ENCODE peak calls at places on chromosomes 2 and 18, in nine cellular contexts. One of them, this sample, is unnamed. For H3K27me3, the result is how much of the 10 kb centered on the place peaks cover.

GRCh38 chr18:66473882-66474281 is 130.0 kb downstream of the CDH19 start:
- DNase-seq in spleen: no peak
- DNase-seq in GM23248: no peak
- DNase-seq in aorta: no peak
- DNase-seq in dorsolateral prefrontal cortex: no peak
- DNase-seq in left lung: no peak
- DNase-seq in fibroblast of lung: no peak
- DNase-seq in heart right ventricle: no peak
- DNase-seq in HepG2: peak
- DNase-seq in this sample: no peak

GRCh38 chr2:164992818-164993217 is 37.5 kb upstream of the SLC38A11 start:
- DNase-seq in spleen: no peak
- DNase-seq in GM23248: peak
- DNase-seq in aorta: peak
- DNase-seq in dorsolateral prefrontal cortex: no peak
- DNase-seq in left lung: no peak
- DNase-seq in fibroblast of lung: peak
- DNase-seq in heart right ventricle: no peak
- DNase-seq in HepG2: peak
- DNase-seq in this sample: peak

GRCh38 chr2:217875556-217876252 is 127.1 kb downstream of the TNS1 start:
- DNase-seq in spleen: no peak
- DNase-seq in GM23248: peak
- DNase-seq in aorta: peak
- DNase-seq in dorsolateral prefrontal cortex: no peak
- DNase-seq in left lung: no peak
- DNase-seq in fibroblast of lung: no peak
- DNase-seq in heart right ventricle: no peak
- DNase-seq in HepG2: no peak
- DNase-seq in this sample: no peak

GRCh38 chr2:39511219-39511785 is 74.2 kb upstream of the MAP4K3 start:
- DNase-seq in spleen: no peak
- DNase-seq in GM23248: no peak
- DNase-seq in aorta: no peak
- DNase-seq in dorsolateral prefrontal cortex: no peak
- DNase-seq in left lung: no peak
- DNase-seq in fibroblast of lung: no peak
- DNase-seq in heart right ventricle: no peak
- DNase-seq in HepG2: no peak
- DNase-seq in this sample: no peak

GRCh38 chr2:65265090-65266045 is 37.7 kb downstream of the ACTR2 start:
- DNase-seq in spleen: no peak
- DNase-seq in GM23248: peak
- DNase-seq in aorta: no peak
- DNase-seq in dorsolateral prefrontal cortex: no peak
- DNase-seq in left lung: no peak
- DNase-seq in fibroblast of lung: peak
- DNase-seq in heart right ventricle: no peak
- DNase-seq in HepG2: peak
- DNase-seq in this sample: peak

GRCh38 chr2:176503760-176504159 is 234.5 kb downstream of the MTX2 start:
- DNase-seq in spleen: no peak
- DNase-seq in GM23248: no peak
- DNase-seq in aorta: no peak
- DNase-seq in dorsolateral prefrontal cortex: no peak
- DNase-seq in left lung: no peak
- DNase-seq in fibroblast of lung: no peak
- DNase-seq in heart right ventricle: no peak
- DNase-seq in HepG2: no peak
- DNase-seq in this sample: no peak

GRCh38 chr2:33494155-33494779 is 17.8 kb downstream of the RASGRP3 start:
- DNase-seq in spleen: no peak
- DNase-seq in GM23248: peak
- DNase-seq in aorta: no peak
- DNase-seq in dorsolateral prefrontal cortex: no peak
- DNase-seq in left lung: no peak
- DNase-seq in fibroblast of lung: no peak
- DNase-seq in heart right ventricle: no peak
- DNase-seq in HepG2: no peak
- DNase-seq in this sample: no peak

GRCh38 chr2:75476778-75477177 is 84.0 kb downstream of the EVA1A start:
- DNase-seq in spleen: no peak
- DNase-seq in GM23248: peak
- DNase-seq in aorta: no peak
- DNase-seq in dorsolateral prefrontal cortex: no peak
- DNase-seq in left lung: no peak
- DNase-seq in fibroblast of lung: no peak
- DNase-seq in heart right ventricle: no peak
- DNase-seq in HepG2: no peak
- DNase-seq in this sample: no peak

GRCh38 chr2:170396799-170397459 is 219.0 kb downstream of the MYO3B start:
- DNase-seq in spleen: no peak
- DNase-seq in GM23248: peak
- DNase-seq in aorta: no peak
- DNase-seq in dorsolateral prefrontal cortex: no peak
- DNase-seq in left lung: no peak
- DNase-seq in fibroblast of lung: peak
- DNase-seq in heart right ventricle: no peak
- DNase-seq in HepG2: peak
- DNase-seq in this sample: peak

GRCh38 chr18:75779910-75780309 is 352.4 kb upstream of the SMIM21 start:
- DNase-seq in spleen: no peak
- DNase-seq in GM23248: no peak
- DNase-seq in aorta: no peak
- DNase-seq in dorsolateral prefrontal cortex: no peak
- DNase-seq in left lung: no peak
- DNase-seq in fibroblast of lung: no peak
- DNase-seq in heart right ventricle: no peak
- DNase-seq in HepG2: no peak
- DNase-seq in this sample: no peak

GRCh38 chr2:142130111-142131015 is 453 bp downstream of the LRP1B start:
- DNase-seq in spleen: peak
- DNase-seq in GM23248: peak
- DNase-seq in aorta: peak
- DNase-seq in dorsolateral prefrontal cortex: peak
- DNase-seq in left lung: peak
- DNase-seq in fibroblast of lung: peak
- DNase-seq in heart right ventricle: peak
- DNase-seq in HepG2: peak
- DNase-seq in this sample: peak

GRCh38 chr2:127064642-127065250 is 42.2 kb downstream of the BIN1 start:
- DNase-seq in spleen: peak
- DNase-seq in GM23248: peak
- DNase-seq in aorta: peak
- DNase-seq in dorsolateral prefrontal cortex: no peak
- DNase-seq in left lung: peak
- DNase-seq in fibroblast of lung: peak
- DNase-seq in heart right ventricle: peak
- DNase-seq in HepG2: peak
- DNase-seq in this sample: peak

GRCh38 chr2:234496442-234496834 is 443 bp downstream of the ARL4C start:
- DNase-seq in spleen: peak
- DNase-seq in GM23248: no peak
- DNase-seq in aorta: no peak
- DNase-seq in dorsolateral prefrontal cortex: no peak
- DNase-seq in left lung: no peak
- DNase-seq in fibroblast of lung: no peak
- DNase-seq in heart right ventricle: peak
- DNase-seq in HepG2: no peak
- DNase-seq in this sample: no peak

GRCh38 chr2:42196403-42197267 is 27.5 kb downstream of the EML4 start:
- DNase-seq in spleen: no peak
- DNase-seq in GM23248: peak
- DNase-seq in aorta: peak
- DNase-seq in dorsolateral prefrontal cortex: no peak
- DNase-seq in left lung: peak
- DNase-seq in fibroblast of lung: peak
- DNase-seq in heart right ventricle: no peak
- DNase-seq in HepG2: peak
- DNase-seq in this sample: peak

GRCh38 chr18:55119434-55119833 is 160.2 kb upstream of the CCDC68 start:
- DNase-seq in spleen: no peak
- DNase-seq in GM23248: no peak
- DNase-seq in aorta: no peak
- DNase-seq in dorsolateral prefrontal cortex: no peak
- DNase-seq in left lung: no peak
- DNase-seq in fibroblast of lung: no peak
- DNase-seq in heart right ventricle: no peak
- DNase-seq in HepG2: no peak
- DNase-seq in this sample: no peak

GRCh38 chr2:40098786-40099470 is 319.9 kb upstream of the THUMPD2 start:
- DNase-seq in spleen: no peak
- DNase-seq in GM23248: peak
- DNase-seq in aorta: no peak
- DNase-seq in dorsolateral prefrontal cortex: no peak
- DNase-seq in left lung: no peak
- DNase-seq in fibroblast of lung: peak
- DNase-seq in heart right ventricle: no peak
- DNase-seq in HepG2: no peak
- DNase-seq in this sample: no peak

GRCh38 chr2:166057363-166058169 is 70.3 kb downstream of the SCN1A start:
- DNase-seq in spleen: no peak
- DNase-seq in GM23248: peak
- DNase-seq in aorta: no peak
- DNase-seq in dorsolateral prefrontal cortex: no peak
- DNase-seq in left lung: no peak
- DNase-seq in fibroblast of lung: peak
- DNase-seq in heart right ventricle: no peak
- DNase-seq in HepG2: peak
- DNase-seq in this sample: no peak

GRCh38 chr2:226002438-226002837 is 602.9 kb downstream of the NYAP2 start:
- DNase-seq in spleen: no peak
- DNase-seq in GM23248: peak
- DNase-seq in aorta: peak
- DNase-seq in dorsolateral prefrontal cortex: no peak
- DNase-seq in left lung: no peak
- DNase-seq in fibroblast of lung: peak
- DNase-seq in heart right ventricle: no peak
- DNase-seq in HepG2: peak
- DNase-seq in this sample: no peak

GRCh38 chr2:232926448-232927040 is 56.5 kb downstream of the SNORC start:
- DNase-seq in spleen: no peak
- DNase-seq in GM23248: no peak
- DNase-seq in aorta: no peak
- DNase-seq in dorsolateral prefrontal cortex: no peak
- DNase-seq in left lung: no peak
- DNase-seq in fibroblast of lung: no peak
- DNase-seq in heart right ventricle: no peak
- DNase-seq in HepG2: no peak
- DNase-seq in this sample: no peak
- H3K27me3 ChIP-seq in spleen: half or more
- H3K27me3 ChIP-seq in GM23248: half or more
- H3K27me3 ChIP-seq in aorta: under half
- H3K27me3 ChIP-seq in dorsolateral prefrontal cortex: under half
- H3K27me3 ChIP-seq in left lung: under half
- H3K27me3 ChIP-seq in fibroblast of lung: under half
- H3K27me3 ChIP-seq in heart right ventricle: under half
- H3K27me3 ChIP-seq in HepG2: under half
- H3K27me3 ChIP-seq in this sample: under half

GRCh38 chr2:113283704-113284284 is 5.1 kb upstream of the PAX8 start:
- DNase-seq in spleen: peak
- DNase-seq in GM23248: peak
- DNase-seq in aorta: peak
- DNase-seq in dorsolateral prefrontal cortex: no peak
- DNase-seq in left lung: peak
- DNase-seq in fibroblast of lung: peak
- DNase-seq in heart right ventricle: peak
- DNase-seq in HepG2: peak
- DNase-seq in this sample: peak

GRCh38 chr2:113281920-113282746 is 3.4 kb upstream of the PAX8 start:
- DNase-seq in spleen: no peak
- DNase-seq in GM23248: no peak
- DNase-seq in aorta: no peak
- DNase-seq in dorsolateral prefrontal cortex: no peak
- DNase-seq in left lung: no peak
- DNase-seq in fibroblast of lung: no peak
- DNase-seq in heart right ventricle: no peak
- DNase-seq in HepG2: peak
- DNase-seq in this sample: peak

GRCh38 chr2:113285816-113286215 is 7.1 kb upstream of the PAX8 start:
- DNase-seq in spleen: no peak
- DNase-seq in GM23248: no peak
- DNase-seq in aorta: no peak
- DNase-seq in dorsolateral prefrontal cortex: no peak
- DNase-seq in left lung: no peak
- DNase-seq in fibroblast of lung: no peak
- DNase-seq in heart right ventricle: no peak
- DNase-seq in HepG2: no peak
- DNase-seq in this sample: no peak

GRCh38 chr2:113282747-113283533 is 4.2 kb upstream of the PAX8 start:
- DNase-seq in spleen: peak
- DNase-seq in GM23248: peak
- DNase-seq in aorta: peak
- DNase-seq in dorsolateral prefrontal cortex: no peak
- DNase-seq in left lung: peak
- DNase-seq in fibroblast of lung: peak
- DNase-seq in heart right ventricle: peak
- DNase-seq in HepG2: peak
- DNase-seq in this sample: peak

GRCh38 chr2:113284481-113284880 is 5.8 kb upstream of the PAX8 start:
- DNase-seq in spleen: no peak
- DNase-seq in GM23248: peak
- DNase-seq in aorta: no peak
- DNase-seq in dorsolateral prefrontal cortex: no peak
- DNase-seq in left lung: no peak
- DNase-seq in fibroblast of lung: no peak
- DNase-seq in heart right ventricle: no peak
- DNase-seq in HepG2: no peak
- DNase-seq in this sample: no peak
- H3K27ac ChIP-seq in spleen: peak
- H3K27ac ChIP-seq in GM23248: peak
- H3K27ac ChIP-seq in aorta: peak
- H3K27ac ChIP-seq in dorsolateral prefrontal cortex: no peak
- H3K27ac ChIP-seq in left lung: peak
- H3K27ac ChIP-seq in fibroblast of lung: peak
- H3K27ac ChIP-seq in heart right ventricle: no peak
- H3K27ac ChIP-seq in HepG2: peak
- H3K27ac ChIP-seq in this sample: peak

DNA sequence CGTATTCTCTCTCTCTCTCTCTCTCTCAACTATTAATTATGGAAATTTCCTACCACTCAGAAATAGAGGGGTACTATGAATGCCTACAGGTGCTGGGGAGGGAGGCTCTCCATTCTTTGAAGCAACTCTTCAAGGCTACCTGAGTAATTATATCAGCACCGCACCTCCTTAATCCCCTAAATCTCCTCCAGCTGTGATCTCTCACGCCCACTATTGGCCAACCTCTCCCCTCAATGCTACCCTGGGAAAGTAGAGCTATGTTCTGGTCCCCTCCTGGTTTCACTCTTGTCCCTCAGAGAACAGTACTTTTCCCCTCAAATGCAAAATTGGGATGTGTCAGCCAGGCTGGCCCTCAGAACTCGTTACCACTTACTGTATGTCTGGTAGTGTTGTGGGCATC is 1.6 kb downstream of the MOCOS start:
- DNase-seq in spleen: no peak
- DNase-seq in GM23248: peak
- DNase-seq in aorta: no peak
- DNase-seq in dorsolateral prefrontal cortex: no peak
- DNase-seq in left lung: no peak
- DNase-seq in fibroblast of lung: no peak
- DNase-seq in heart right ventricle: no peak
- DNase-seq in HepG2: no peak
- DNase-seq in this sample: peak
- H3K4me3 ChIP-seq in spleen: no peak
- H3K4me3 ChIP-seq in GM23248: peak
- H3K4me3 ChIP-seq in aorta: no peak
- H3K4me3 ChIP-seq in dorsolateral prefrontal cortex: no peak
- H3K4me3 ChIP-seq in left lung: no peak
- H3K4me3 ChIP-seq in fibroblast of lung: peak
- H3K4me3 ChIP-seq in heart right ventricle: no peak
- H3K4me3 ChIP-seq in HepG2: peak
- H3K4me3 ChIP-seq in this sample: no peak

GRCh38 chr2:104851236-104852160 is 2.4 kb upstream of the POU3F3 start:
- DNase-seq in spleen: no peak
- DNase-seq in GM23248: no peak
- DNase-seq in aorta: no peak
- DNase-seq in dorsolateral prefrontal cortex: no peak
- DNase-seq in left lung: no peak
- DNase-seq in fibroblast of lung: no peak
- DNase-seq in heart right ventricle: no peak
- DNase-seq in HepG2: no peak
- DNase-seq in this sample: no peak
- H3K27me3 ChIP-seq in spleen: half or more
- H3K27me3 ChIP-seq in GM23248: half or more
- H3K27me3 ChIP-seq in aorta: under half
- H3K27me3 ChIP-seq in dorsolateral prefrontal cortex: under half
- H3K27me3 ChIP-seq in left lung: half or more
- H3K27me3 ChIP-seq in fibroblast of lung: under half
- H3K27me3 ChIP-seq in heart right ventricle: under half
- H3K27me3 ChIP-seq in HepG2: under half
- H3K27me3 ChIP-seq in this sample: under half

This sample was measured in small intestine.